ENCODE peak calls at places on chromosomes 2 and 18, in seven cellular contexts. D, Q, L, M, S, U and O are unnamed samples. For H3K27me3, the result is how much of the 10 kb centered on the place peaks cover.

GRCh38 chr2:149735237-149735958 is 147.8 kb upstream of the MMADHC start:
- DNase-seq in D (no peak), Q (no peak), L (peak), M (no peak), S (peak), U (no peak), O (no peak)

GRCh38 chr2:20129320-20130274 is 78.2 kb upstream of the LAPTM4A start:
- DNase-seq in D (no peak), Q (peak), L (no peak), M (no peak), S (no peak), U (no peak), O (no peak)

GRCh38 chr2:68230246-68231060 is 21.9 kb downstream of the PPP3R1 start:
- DNase-seq in D (no peak), Q (no peak), L (no peak), M (no peak), S (no peak), U (no peak), O (no peak)

GRCh38 chr2:238238766-238239551 is 879 bp downstream of the HES6 start:
- DNase-seq in D (no peak), Q (peak), L (peak), M (peak), S (no peak), U (peak), O (no peak)

GRCh38 chr2:84395819-84396218 is 63.3 kb downstream of the SUCLG1 start:
- DNase-seq in D (no peak), Q (no peak), L (no peak), M (no peak), S (no peak), U (no peak), O (no peak)

GRCh38 chr2:28269019-28269784 is 123.5 kb upstream of the FOSL2 start:
- DNase-seq in D (no peak), Q (peak), L (no peak), M (peak), S (no peak), U (no peak), O (peak)

GRCh38 chr2:11892041-11892440 is 145.6 kb downstream of the LPIN1 start:
- DNase-seq in D (no peak), Q (no peak), L (no peak), M (no peak), S (peak), U (no peak), O (no peak)

GRCh38 chr18:46161721-46162421 is 57.7 kb downstream of the HAUS1 start:
- DNase-seq in D (no peak), Q (no peak), L (no peak), M (no peak), S (no peak), U (no peak), O (no peak)

GRCh38 chr18:7691206-7691605 is 124.1 kb downstream of the PTPRM start:
- DNase-seq in D (no peak), Q (no peak), L (no peak), M (no peak), S (no peak), U (no peak), O (no peak)

GRCh38 chr18:55844373-55844772 is 256.4 kb upstream of the TCF4 start:
- DNase-seq in D (no peak), Q (no peak), L (no peak), M (no peak), S (no peak), U (no peak), O (no peak)

GRCh38 chr18:48803951-48804855 is 146.6 kb downstream of the SMAD7 start:
- DNase-seq in D (no peak), Q (peak), L (no peak), M (no peak), S (peak), U (no peak), O (no peak)

GRCh38 chr2:157256621-157257020 is 884 bp upstream of the GALNT5 start:
- DNase-seq in D (no peak), Q (no peak), L (no peak), M (no peak), S (no peak), U (no peak), O (no peak)

GRCh38 chr2:39455826-39456225 is 18.7 kb upstream of the MAP4K3 start:
- DNase-seq in D (no peak), Q (no peak), L (no peak), M (no peak), S (no peak), U (no peak), O (no peak)

GRCh38 chr18:44896817-44897216 is 216.1 kb downstream of the SETBP1 start:
- DNase-seq in D (no peak), Q (no peak), L (no peak), M (no peak), S (no peak), U (no peak), O (no peak)

GRCh38 chr18:77091366-77091765 is 41.2 kb downstream of the MBP start:
- DNase-seq in D (no peak), Q (no peak), L (no peak), M (no peak), S (no peak), U (no peak), O (no peak)

GRCh38 chr2:226282151-226282550 is 517.5 kb downstream of the IRS1 start:
- DNase-seq in D (no peak), Q (no peak), L (no peak), M (no peak), S (no peak), U (no peak), O (no peak)

GRCh38 chr2:239389414-239390329 is 11.1 kb downstream of the HDAC4 start:
- DNase-seq in D (no peak), Q (no peak), L (no peak), M (no peak), S (no peak), U (no peak), O (no peak)

GRCh38 chr2:69753659-69754350 is 11.9 kb downstream of the ANXA4 start:
- DNase-seq in D (no peak), Q (no peak), L (no peak), M (no peak), S (no peak), U (no peak), O (no peak)

GRCh38 chr2:60215295-60215990 is 338.0 kb downstream of the BCL11A start:
- DNase-seq in D (peak), Q (peak), L (no peak), M (peak), S (no peak), U (no peak), O (no peak)

GRCh38 chr2:132255714-132256113 is 94.0 kb upstream of the ANKRD30BL start:
- DNase-seq in D (no peak), Q (no peak), L (no peak), M (no peak), S (no peak), U (no peak), O (no peak)

GRCh38 chr18:47166235-47166634 is 9.9 kb downstream of the IER3IP1 start:
- DNase-seq in D (peak), Q (no peak), L (no peak), M (no peak), S (no peak), U (no peak), O (no peak)

GRCh38 chr18:62085766-62086165 is 101.1 kb downstream of the PIGN start:
- DNase-seq in D (no peak), Q (no peak), L (no peak), M (no peak), S (no peak), U (peak), O (no peak)

GRCh38 chr2:72274284-72274869 is 126.7 kb upstream of the CYP26B1 start:
- DNase-seq in D (no peak), Q (no peak), L (no peak), M (no peak), S (no peak), U (no peak), O (no peak)

GRCh38 chr18:46899274-46899948 is 17.9 kb downstream of the PIAS2 start:
- DNase-seq in D (no peak), Q (no peak), L (no peak), M (peak), S (no peak), U (no peak), O (no peak)

GRCh38 chr2:52995439-52995838 is 772.2 kb upstream of the CHAC2 start:
- DNase-seq in D (no peak), Q (no peak), L (no peak), M (no peak), S (no peak), U (no peak), O (no peak)

GRCh38 chr2:74696758-74697327 is 42.8 kb downstream of the SEMA4F start:
- DNase-seq in D (no peak), Q (no peak), L (no peak), M (no peak), S (no peak), U (no peak), O (no peak)

GRCh38 chr2:225740086-225740485 is 340.6 kb downstream of the NYAP2 start:
- DNase-seq in D (no peak), Q (no peak), L (no peak), M (no peak), S (no peak), U (no peak), O (no peak)

GRCh38 chr2:109428841-109429710 is 184.7 kb downstream of the SEPTIN10 start:
- DNase-seq in D (no peak), Q (no peak), L (no peak), M (no peak), S (no peak), U (no peak), O (no peak)

GRCh38 chr2:137689549-137689948 is 274.7 kb upstream of the HNMT start:
- DNase-seq in D (no peak), Q (no peak), L (no peak), M (no peak), S (no peak), U (no peak), O (no peak)

GRCh38 chr2:105928563-105928962 is 183.9 kb downstream of the NCK2 start:
- DNase-seq in D (no peak), Q (no peak), L (no peak), M (no peak), S (no peak), U (no peak), O (no peak)

GRCh38 chr2:105294844-105295481 is 34.6 kb downstream of the TGFBRAP1 start:
- DNase-seq in D (peak), Q (no peak), L (no peak), M (peak), S (peak), U (no peak), O (no peak)

GRCh38 chr18:57561728-57562423 is 24.6 kb downstream of the FECH start:
- DNase-seq in D (peak), Q (no peak), L (no peak), M (peak), S (no peak), U (peak), O (peak)

GRCh38 chr2:47334356-47335136 is 68.4 kb upstream of the MSH2 start:
- DNase-seq in D (no peak), Q (no peak), L (no peak), M (peak), S (no peak), U (no peak), O (no peak)

GRCh38 chr2:172308253-172308935 is 119.0 kb upstream of the ITGA6 start:
- DNase-seq in D (no peak), Q (no peak), L (no peak), M (no peak), S (no peak), U (no peak), O (no peak)

GRCh38 chr2:233386382-233387041 is 32.2 kb downstream of the DGKD start:
- DNase-seq in D (no peak), Q (no peak), L (peak), M (no peak), S (no peak), U (no peak), O (peak)

GRCh38 chr2:237932731-237933131 is 34.1 kb upstream of the UBE2F start:
- DNase-seq in D (no peak), Q (no peak), L (no peak), M (no peak), S (no peak), U (no peak), O (no peak)

DNA sequence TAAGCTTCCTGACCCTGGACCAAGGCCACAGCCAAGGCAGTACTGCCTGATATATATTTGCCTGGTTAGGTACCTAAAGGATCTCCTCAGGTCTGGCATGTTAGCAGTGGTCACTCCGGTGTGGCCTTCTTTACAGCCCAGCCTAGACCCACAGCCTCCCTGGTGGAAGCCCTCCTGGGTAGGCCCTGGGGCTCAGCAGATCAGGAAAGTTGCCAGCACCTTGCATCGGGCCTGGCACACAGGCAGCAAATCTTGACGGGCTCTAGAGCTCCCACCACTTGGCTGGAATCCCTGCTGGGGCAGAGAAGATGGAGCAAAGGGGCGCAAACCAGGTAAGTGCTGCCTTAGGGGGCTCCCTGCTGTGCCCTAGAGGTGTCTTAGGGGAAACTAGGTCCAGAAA is 40.9 kb upstream of the ATP6V1B1 start:
- DNase-seq in D (no peak), Q (no peak), L (no peak), M (no peak), S (no peak), U (no peak), O (no peak)
- H3K27me3 ChIP-seq in D (half or more), Q (half or more), L (under half), M (half or more), S (under half), U (half or more), O (half or more)

GRCh38 chr2:219475278-219475677 is 23.4 kb upstream of the GMPPA start:
- DNase-seq in D (peak), Q (no peak), L (no peak), M (no peak), S (no peak), U (no peak), O (no peak)

GRCh38 chr2:219476605-219477578 is 21.8 kb upstream of the GMPPA start:
- DNase-seq in D (peak), Q (no peak), L (no peak), M (peak), S (no peak), U (no peak), O (no peak)

GRCh38 chr2:219474285-219475060 is 24.2 kb upstream of the GMPPA start:
- DNase-seq in D (no peak), Q (no peak), L (no peak), M (no peak), S (no peak), U (no peak), O (no peak)

GRCh38 chr2:219477815-219478214 is 20.9 kb upstream of the GMPPA start:
- DNase-seq in D (no peak), Q (no peak), L (peak), M (no peak), S (no peak), U (no peak), O (no peak)

DNA sequence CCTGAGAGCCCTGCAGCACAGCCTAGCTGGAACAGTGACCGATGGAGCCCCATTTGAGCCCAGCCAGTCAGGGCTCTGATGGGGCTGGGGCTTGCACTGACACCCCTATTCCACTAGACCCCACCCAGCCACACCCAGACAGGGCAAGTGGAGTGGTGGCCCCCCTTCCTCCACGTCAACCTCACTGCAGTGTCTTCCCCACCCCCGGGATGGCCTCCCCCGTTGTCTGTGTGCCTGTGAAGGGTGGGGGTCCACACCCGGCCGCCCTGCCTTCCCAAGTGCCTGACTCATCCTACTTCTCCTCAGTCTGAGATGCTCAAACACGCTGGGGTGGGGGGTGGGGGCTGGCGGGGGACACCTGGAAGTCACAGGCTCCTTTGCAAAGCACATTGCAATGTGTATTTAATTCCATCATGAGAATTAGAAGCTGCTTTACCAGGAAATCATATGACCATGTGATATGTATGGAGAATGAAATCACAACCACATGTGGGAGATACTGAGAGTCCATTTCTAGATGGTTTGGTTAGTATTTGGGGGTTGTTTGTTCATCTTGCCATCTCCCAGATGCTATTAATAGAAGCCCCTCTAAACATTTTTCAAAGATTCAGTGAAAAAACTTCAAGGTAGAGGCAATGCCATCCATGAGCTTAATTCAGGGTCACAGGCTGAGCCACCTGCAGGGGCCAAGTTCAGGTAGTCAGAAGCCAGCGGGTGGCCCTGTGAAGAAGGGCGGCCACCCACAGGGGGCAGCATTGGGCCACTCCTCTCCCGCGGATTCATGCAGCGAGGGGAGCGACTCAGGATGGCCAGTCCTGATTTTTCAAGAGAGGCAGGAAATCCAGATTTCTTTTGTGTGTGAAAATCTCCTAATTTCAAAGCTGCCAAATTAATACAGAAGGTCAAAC is 22.7 kb upstream of the GMPPA start:
- DNase-seq in D (peak), Q (peak), L (peak), M (peak), S (peak), U (peak), O (no peak)
- H3K27me3 ChIP-seq in D (under half), Q (under half), L (under half), M (under half), S (under half), U (under half), O (under half)

GRCh38 chr2:111633139-111633538 is 250.9 kb downstream of the ANAPC1 start:
- DNase-seq in D (no peak), Q (no peak), L (no peak), M (no peak), S (no peak), U (no peak), O (no peak)
- H3K27me3 ChIP-seq in D (under half), Q (under half), L (under half), M (under half), S (under half), U (under half), O (under half)

DNA sequence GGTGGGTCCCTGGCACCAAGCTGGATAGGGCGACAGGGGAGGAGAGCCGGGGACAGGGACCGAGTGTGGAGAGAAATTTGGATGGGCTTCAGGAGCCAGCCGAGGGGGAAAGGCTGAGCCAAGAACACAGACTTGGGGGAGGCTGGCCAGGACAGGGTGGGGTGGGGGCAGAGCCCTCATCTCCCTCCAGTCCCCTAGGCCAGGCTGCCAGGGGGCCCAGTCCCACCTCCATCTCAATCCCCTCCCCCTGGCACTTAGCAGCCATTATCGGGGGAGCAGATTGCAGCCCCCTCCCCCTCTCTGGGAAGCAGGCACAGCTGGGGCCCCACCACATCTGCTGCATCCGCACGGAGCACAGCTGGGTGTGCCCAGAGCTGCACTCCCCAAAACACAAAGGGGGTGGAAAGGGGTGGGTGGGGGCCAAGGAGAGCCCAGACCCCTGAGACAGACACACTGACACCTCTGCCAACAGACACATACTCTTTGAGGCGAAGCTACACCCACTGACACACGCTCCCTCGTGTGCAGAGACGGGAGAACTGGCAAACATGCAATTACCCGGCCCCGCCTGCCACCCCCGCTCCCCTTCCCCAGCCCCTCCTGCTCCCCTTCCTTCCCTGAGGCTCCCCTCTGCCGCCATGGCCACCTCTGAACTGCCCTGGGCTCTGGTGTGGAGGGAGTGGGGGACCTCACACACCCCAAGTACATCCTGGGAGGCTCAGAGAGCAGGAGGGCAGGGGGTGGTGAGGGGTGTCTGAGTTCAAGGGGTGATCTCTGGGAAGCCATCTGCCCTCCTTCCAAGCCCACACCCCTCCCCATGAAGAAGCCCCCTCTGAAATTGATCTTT is 5.1 kb upstream of the ASIC4 start:
- DNase-seq in D (no peak), Q (no peak), L (no peak), M (peak), S (no peak), U (no peak), O (no peak)
- H3K27me3 ChIP-seq in D (under half), Q (under half), L (under half), M (under half), S (under half), U (under half), O (under half)

GRCh38 chr2:176085120-176085788 is 1.5 kb upstream of the EVX2 start:
- DNase-seq in D (no peak), Q (no peak), L (no peak), M (peak), S (peak), U (no peak), O (no peak)
- H3K27me3 ChIP-seq in D (half or more), Q (half or more), L (under half), M (half or more), S (half or more), U (half or more), O (half or more)

GRCh38 chr2:88949336-88949735 is 257.9 kb downstream of the RPIA start:
- DNase-seq in D (no peak), Q (no peak), L (no peak), M (no peak), S (no peak), U (no peak), O (no peak)
- H3K27me3 ChIP-seq in D (under half), Q (under half), L (under half), M (under half), S (under half), U (under half), O (under half)

GRCh38 chr18:22165603-22166069 is 3.8 kb upstream of the GATA6 start:
- DNase-seq in D (peak), Q (no peak), L (no peak), M (no peak), S (no peak), U (no peak), O (no peak)

GRCh38 chr18:22164337-22165048 is 4.9 kb upstream of the GATA6 start:
- DNase-seq in D (no peak), Q (peak), L (no peak), M (no peak), S (no peak), U (no peak), O (no peak)

GRCh38 chr18:22166070-22166972 is 3.1 kb upstream of the GATA6 start:
- DNase-seq in D (peak), Q (peak), L (peak), M (no peak), S (no peak), U (no peak), O (no peak)

GRCh38 chr18:22165049-22165602 is 4.3 kb upstream of the GATA6 start:
- DNase-seq in D (peak), Q (no peak), L (no peak), M (peak), S (no peak), U (no peak), O (no peak)

DNA sequence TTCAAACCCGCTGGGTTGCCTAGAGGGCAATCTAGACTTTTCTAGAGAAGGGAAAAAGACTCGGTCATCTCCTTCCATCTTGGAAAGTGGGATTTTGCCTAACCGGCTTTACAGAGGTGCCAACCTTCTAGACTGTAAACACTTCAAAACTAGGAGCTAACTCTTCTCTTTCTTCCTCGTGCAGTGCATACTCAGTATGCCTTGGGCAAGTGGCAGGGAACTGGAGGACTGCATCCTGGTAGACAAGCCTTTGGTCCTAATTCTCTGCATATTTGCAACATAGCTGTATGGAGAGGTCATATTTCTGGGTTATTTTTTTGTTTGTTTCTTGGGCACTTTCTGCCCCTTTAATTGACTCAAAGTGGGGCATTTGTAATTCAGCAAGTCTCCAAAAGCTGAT is 6.0 kb upstream of the GATA6 start:
- DNase-seq in D (no peak), Q (no peak), L (no peak), M (no peak), S (no peak), U (no peak), O (no peak)
- H3K27me3 ChIP-seq in D (under half), Q (half or more), L (under half), M (half or more), S (under half), U (half or more), O (half or more)